ENCODE peak calls at places on chromosomes 16 and 17, in eight cellular contexts. N is endothelial cell, X is Peyer's patch, B is bronchial epithelial cell, D is A673, S is breast epithelium, O is pancreas, Y is GM20000. G is an unnamed sample.

GRCh38 chr17:44539664-44540063 is 17.6 kb upstream of the FZD2 start:
- DNase-seq in Y (no peak), B (no peak), N (no peak), S (no peak), X (no peak), O (no peak), D (no peak), G (peak)

GRCh38 chr17:6915620-6916019 is 80.2 kb upstream of the ALOX12 start:
- DNase-seq in N (no peak), B (no peak), Y (no peak), X (no peak), O (no peak), S (no peak), D (no peak), G (no peak)

GRCh38 chr17:56913000-56913866 is 616 bp downstream of the TRIM25 start:
- DNase-seq in B (no peak), X (no peak), S (peak), O (peak), Y (no peak), D (no peak), N (peak), G (peak)

GRCh38 chr16:90077757-90078593 is 844 bp upstream of the PRDM7 start:
- DNase-seq in O (no peak), D (peak), X (peak), N (no peak), B (peak), Y (peak), S (no peak), G (no peak)

GRCh38 chr16:15843635-15844279 is 13.1 kb downstream of the MYH11 start:
- DNase-seq in B (no peak), N (no peak), D (no peak), Y (no peak), S (no peak), X (no peak), O (no peak), G (no peak)

GRCh38 chr17:32870969-32871368 is 6.0 kb downstream of the MYO1D start:
- DNase-seq in X (no peak), D (no peak), B (no peak), O (no peak), N (no peak), S (no peak), Y (no peak), G (no peak)

GRCh38 chr16:62805221-62805857 is 769.1 kb upstream of the CDH8 start:
- DNase-seq in O (no peak), S (no peak), X (no peak), Y (no peak), B (no peak), N (no peak), D (no peak), G (no peak)

GRCh38 chr17:77320046-77320445 is 179.3 kb downstream of the SEC14L1 start:
- DNase-seq in N (no peak), S (no peak), B (no peak), Y (no peak), D (peak), X (peak), O (no peak), G (no peak)

GRCh38 chr17:13230350-13230900 is 212.6 kb upstream of the ELAC2 start:
- DNase-seq in B (no peak), X (no peak), D (no peak), S (no peak), N (no peak), O (no peak), Y (no peak), G (no peak)

GRCh38 chr17:72618018-72618509 is 474.4 kb downstream of the SLC39A11 start:
- DNase-seq in D (no peak), O (no peak), X (peak), N (no peak), B (peak), Y (no peak), S (no peak), G (no peak)

GRCh38 chr17:66331038-66331816 is 28.8 kb downstream of the PRKCA start:
- DNase-seq in B (no peak), X (no peak), S (no peak), O (no peak), Y (no peak), N (no peak), D (no peak), G (no peak)

GRCh38 chr17:3794890-3795757 is 5.9 kb downstream of the ITGAE start:
- DNase-seq in X (peak), D (no peak), N (no peak), B (peak), S (no peak), O (no peak), Y (no peak), G (no peak)

GRCh38 chr17:29038511-29039300 is 4.2 kb upstream of the PIPOX start:
- DNase-seq in N (no peak), O (no peak), S (no peak), D (peak), X (no peak), B (peak), Y (no peak), G (no peak)

GRCh38 chr16:67663151-67663876 is 2.6 kb downstream of the PARD6A start:
- DNase-seq in O (peak), D (peak), S (no peak), N (peak), Y (no peak), X (no peak), B (no peak), G (no peak)

GRCh38 chr17:50769884-50770283 is 2.6 kb upstream of the ANKRD40CL start:
- DNase-seq in B (no peak), S (no peak), X (no peak), N (no peak), Y (no peak), D (no peak), O (no peak), G (no peak)

GRCh38 chr16:48632137-48632774 is 22.3 kb upstream of the N4BP1 start:
- DNase-seq in N (no peak), O (no peak), D (no peak), X (no peak), B (no peak), S (no peak), Y (no peak), G (no peak)

GRCh38 chr16:86024210-86024609 is 125.2 kb downstream of the IRF8 start:
- DNase-seq in O (no peak), N (no peak), Y (no peak), B (no peak), X (no peak), S (no peak), D (no peak), G (no peak)

GRCh38 chr17:27980035-27980434 is 62.4 kb upstream of the NLK start:
- DNase-seq in Y (no peak), X (no peak), D (peak), O (no peak), N (no peak), S (no peak), B (peak), G (no peak)

GRCh38 chr16:75644240-75645012 is 3.0 kb downstream of the KARS1 start:
- DNase-seq in X (no peak), O (no peak), S (no peak), D (no peak), B (peak), N (no peak), Y (no peak), G (no peak)

GRCh38 chr17:62898239-62898864 is 67.7 kb upstream of the TANC2 start:
- DNase-seq in D (peak), O (no peak), N (no peak), S (no peak), B (no peak), Y (no peak), X (no peak), G (no peak)
- TF ChIP-seq CTCF in D (no peak), O (no peak), N (no peak), S (no peak), B (no peak), Y (no peak), X (no peak), G (no peak)

DNA sequence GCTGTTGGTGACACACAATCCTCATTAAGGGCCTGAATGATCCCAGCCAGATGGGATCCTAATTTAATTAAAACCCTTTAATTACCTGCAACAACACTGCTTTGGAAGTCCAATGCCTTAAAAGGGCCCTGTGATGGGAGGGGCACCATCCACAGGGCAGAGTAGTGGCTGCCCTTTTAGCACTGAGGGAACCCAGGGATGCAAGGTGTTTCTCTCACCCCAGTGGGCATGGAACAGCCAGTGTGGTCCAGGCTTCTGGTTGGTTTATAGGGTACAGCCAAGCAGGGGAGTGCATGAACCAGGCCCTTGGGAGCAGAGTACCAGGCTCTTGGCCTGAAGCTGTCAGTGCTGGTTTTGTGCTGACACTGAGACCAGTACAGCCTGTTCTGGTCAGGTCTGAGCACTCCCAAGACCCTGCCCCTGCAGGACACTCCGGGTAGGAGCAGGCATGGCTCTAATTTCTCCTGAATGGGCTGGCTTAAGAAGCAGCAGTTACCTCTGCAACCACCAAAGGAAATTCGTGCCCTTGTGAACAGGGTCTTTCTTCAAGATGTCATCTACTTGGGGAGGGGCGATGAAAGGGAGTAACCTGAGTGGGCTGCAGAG is 9.9 kb downstream of the NXPH3 start:
- DNase-seq in O (no peak), Y (no peak), B (no peak), D (no peak), X (no peak), S (no peak), N (peak), G (no peak)
- TF ChIP-seq CTCF in O (no peak), Y (no peak), B (peak), D (no peak), X (no peak), S (no peak), N (peak), G (peak)

GRCh38 chr16:27641260-27641659 is 91.3 kb downstream of the KATNIP start:
- DNase-seq in Y (no peak), N (no peak), X (no peak), B (no peak), D (no peak), S (no peak), O (no peak), G (no peak)
- TF ChIP-seq CTCF in Y (no peak), N (no peak), X (no peak), B (no peak), D (no peak), S (no peak), O (no peak), G (no peak)

GRCh38 chr16:83935005-83935857 is 17.8 kb upstream of the OSGIN1 start:
- DNase-seq in D (no peak), Y (no peak), X (no peak), N (no peak), B (no peak), S (no peak), O (no peak), G (no peak)
- TF ChIP-seq CTCF in D (no peak), Y (no peak), X (no peak), N (no peak), B (no peak), S (no peak), O (no peak), G (no peak)